ENCODE peak calls at places on chromosomes 4 and X, in four cellular contexts. V, X, Q and C are unnamed samples.

GRCh38 chr4:10529256-10529890 is 72.1 kb upstream of the ZNF518B start:
- DNase-seq in V (no peak), X (no peak), Q (no peak), C (no peak)

GRCh38 chr4:3148926-3149325 is 74.4 kb downstream of the HTT start:
- DNase-seq in V (no peak), X (no peak), Q (no peak), C (no peak)

GRCh38 chrX:55201930-55202579 is 18.1 kb upstream of the PAGE5 start:
- DNase-seq in V (no peak), X (peak; percentile 7), Q (no peak), C (no peak)

GRCh38 chr4:82984459-82984858 is 26.2 kb downstream of the LIN54 start:
- DNase-seq in V (no peak), X (no peak), Q (peak; percentile 29), C (no peak)

GRCh38 chr4:3802571-3803474 is 36.6 kb downstream of the ADRA2C start:
- DNase-seq in V (no peak), X (no peak), Q (no peak), C (no peak)

GRCh38 chrX:132266583-132267355 is 47.5 kb upstream of the RAP2C start:
- DNase-seq in V (no peak), X (no peak), Q (no peak), C (no peak)

GRCh38 chrX:21955398-21956189 is 15.1 kb downstream of the SMS start:
- DNase-seq in V (no peak), X (peak; percentile 51), Q (no peak), C (no peak)

GRCh38 chr4:119585771-119586170 is 42.8 kb downstream of the PDE5A start:
- DNase-seq in V (no peak), X (no peak), Q (no peak), C (no peak)

GRCh38 chrX:101117701-101118100 is 19.7 kb downstream of the CENPI start:
- DNase-seq in V (no peak), X (no peak), Q (no peak), C (no peak)

GRCh38 chrX:2854918-2855317 is 26.2 kb downstream of the GYG2 start:
- DNase-seq in V (no peak), X (no peak), Q (no peak), C (no peak)

GRCh38 chr4:163048447-163048846 is 118.2 kb downstream of the NAF1 start:
- DNase-seq in V (no peak), X (no peak), Q (peak; percentile 25), C (no peak)

GRCh38 chr4:106344324-106344970 is 24.1 kb downstream of the GIMD1 start:
- DNase-seq in V (no peak), X (no peak), Q (no peak), C (no peak)

GRCh38 chr4:53886090-53886489 is 178.3 kb downstream of the CHIC2 start:
- DNase-seq in V (no peak), X (no peak), Q (no peak), C (no peak)

GRCh38 chr4:10963958-10964705 is 279.6 kb upstream of the CLNK start:
- DNase-seq in V (no peak), X (no peak), Q (no peak), C (no peak)

GRCh38 chr4:103400405-103400804 is 202.3 kb upstream of the CENPE start:
- DNase-seq in V (peak; percentile 12), X (no peak), Q (no peak), C (no peak)

GRCh38 chr4:102612824-102613366 is 111.7 kb downstream of the NFKB1 start:
- DNase-seq in V (no peak), X (no peak), Q (no peak), C (no peak)

GRCh38 chr4:107197121-107197520 is 161.0 kb upstream of the DKK2 start:
- DNase-seq in V (no peak), X (no peak), Q (no peak), C (no peak)

GRCh38 chr4:151099976-151100417 is 569 bp downstream of the RPS3A start:
- DNase-seq in V (no peak), X (no peak), Q (no peak), C (no peak)

GRCh38 chr4:153474251-153474650 is 8.1 kb downstream of the TMEM131L start:
- DNase-seq in V (no peak), X (no peak), Q (no peak), C (no peak)

GRCh38 chrX:2690856-2691542 is at the start of gene CD99:
- DNase-seq in V (peak; percentile 46), X (peak; percentile 52), Q (peak; percentile 91), C (peak; percentile 92)

GRCh38 chrX:130110379-130111219 is at the start of gene ELF4:
- DNase-seq in V (no peak), X (no peak), Q (peak; percentile 78), C (peak; percentile 56)
- TF ChIP-seq SPI1 in V (peak; percentile 70), X (peak; percentile 56), Q (peak; percentile 81), C (peak; percentile 70)

GRCh38 chr4:1748465-1748995 is 27.2 kb downstream of the TACC3 start:
- DNase-seq in V (no peak), X (peak; percentile 65), Q (peak; percentile 93), C (peak; percentile 99)

GRCh38 chr4:1745697-1746096 is 24.4 kb downstream of the TACC3 start:
- DNase-seq in V (no peak), X (no peak), Q (no peak), C (no peak)

GRCh38 chr4:1746265-1746691 is 25.0 kb downstream of the TACC3 start:
- DNase-seq in V (no peak), X (no peak), Q (peak; percentile 90), C (peak; percentile 93)

GRCh38 chr4:1747603-1747967 is 26.3 kb downstream of the TACC3 start:
- DNase-seq in V (no peak), X (no peak), Q (no peak), C (no peak)

GRCh38 chr4:1746919-1747602 is 25.7 kb downstream of the TACC3 start:
- DNase-seq in V (no peak), X (no peak), Q (no peak), C (no peak)
- TF ChIP-seq SPI1 in V (no peak), X (no peak), Q (no peak), C (no peak)

DNA sequence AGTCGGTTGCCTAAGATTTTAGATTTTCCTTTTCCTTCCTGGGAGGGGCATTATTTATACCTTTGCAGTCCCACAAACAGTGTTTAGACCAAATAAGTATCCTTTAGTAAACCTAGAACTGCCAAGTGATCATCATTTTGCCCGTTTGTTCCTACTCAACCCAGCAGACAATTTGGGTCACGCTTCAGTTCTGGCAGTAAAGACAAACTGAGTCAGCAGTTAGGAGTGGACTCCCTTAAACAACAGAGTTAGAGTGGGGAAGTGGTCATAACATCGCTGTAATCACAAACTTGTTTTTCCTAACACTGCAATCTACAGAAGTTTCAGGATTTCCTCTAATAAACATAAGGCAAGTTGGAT is 782 bp upstream of the WDFY3 start:
- DNase-seq in V (no peak), X (no peak), Q (no peak), C (no peak)
- TF ChIP-seq SPI1 in V (no peak), X (no peak), Q (peak; percentile 42), C (no peak)

GRCh38 chr4:184416913-184417734 is 57.2 kb downstream of the IRF2 start:
- DNase-seq in V (peak; percentile 48), X (no peak), Q (no peak), C (no peak)
- TF ChIP-seq SPI1 in V (no peak), X (no peak), Q (no peak), C (no peak)

DNA sequence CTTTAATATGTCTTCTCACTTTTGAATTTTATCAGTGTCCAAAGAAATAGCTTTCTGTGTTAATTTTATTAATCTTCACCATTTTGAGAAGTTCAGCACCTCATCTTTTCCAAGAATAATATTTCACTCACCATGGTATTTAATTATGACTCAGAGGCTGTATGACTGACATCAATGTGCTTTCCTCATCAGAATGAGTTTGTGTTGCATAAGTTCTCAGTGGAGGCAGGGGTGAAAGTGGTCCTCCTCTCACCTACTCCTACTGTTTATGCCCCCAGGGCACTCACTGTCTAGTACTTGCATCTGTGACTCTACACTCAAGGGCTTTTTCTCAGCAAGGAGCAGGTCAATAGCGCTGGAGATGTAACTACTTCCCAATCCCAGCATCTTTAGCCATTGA is 905.3 kb upstream of the INTU start:
- DNase-seq in V (no peak), X (no peak), Q (peak; percentile 21), C (no peak)
- TF ChIP-seq SPI1 in V (no peak), X (no peak), Q (no peak), C (no peak)